ENCODE peak calls at places on chromosomes 1 and 21, in six cellular contexts. P is heart left ventricle, G is A549, K is breast epithelium, D is tibial nerve, Y is transverse colon. R is an unnamed sample.

GRCh38 chr1:93988634-93989350 is 79.6 kb upstream of the GCLM start:
- DNase-seq in P (no peak), G (no peak), K (no peak), D (no peak), Y (no peak), R (no peak)

GRCh38 chr1:115879977-115880376 is 39.1 kb upstream of the NHLH2 start:
- DNase-seq in P (no peak), G (no peak), K (no peak), D (no peak), Y (no peak), R (no peak)

GRCh38 chr1:226487921-226488320 is 60.6 kb upstream of the STUM start:
- DNase-seq in P (no peak), G (no peak), K (no peak), D (no peak), Y (no peak), R (no peak)

GRCh38 chr1:214369364-214369763 is 88.4 kb downstream of the SMYD2 start:
- DNase-seq in P (no peak), G (no peak), K (no peak), D (no peak), Y (no peak), R (no peak)

GRCh38 chr1:98557808-98558390 is 103.6 kb upstream of the SNX7 start:
- DNase-seq in P (no peak), G (no peak), K (no peak), D (no peak), Y (no peak), R (no peak)

GRCh38 chr1:147919881-147920280 is 8.3 kb upstream of the GPR89B start:
- DNase-seq in P (no peak), G (no peak), K (no peak), D (no peak), Y (no peak), R (no peak)

GRCh38 chr21:46619846-46620245 is 15.0 kb upstream of the S100B start:
- DNase-seq in P (no peak), G (no peak), K (no peak), D (no peak), Y (no peak), R (no peak)

GRCh38 chr1:67880056-67880601 is 46.9 kb upstream of the GNG12 start:
- DNase-seq in P (no peak), G (peak; percentile 83), K (no peak), D (no peak), Y (no peak), R (no peak)

GRCh38 chr21:45148316-45149000 is 74.1 kb downstream of the ADARB1 start:
- DNase-seq in P (no peak), G (no peak), K (no peak), D (no peak), Y (no peak), R (no peak)

GRCh38 chr1:38529946-38530345 is 329.6 kb downstream of the RRAGC start:
- DNase-seq in P (no peak), G (no peak), K (no peak), D (no peak), Y (no peak), R (no peak)

DNA sequence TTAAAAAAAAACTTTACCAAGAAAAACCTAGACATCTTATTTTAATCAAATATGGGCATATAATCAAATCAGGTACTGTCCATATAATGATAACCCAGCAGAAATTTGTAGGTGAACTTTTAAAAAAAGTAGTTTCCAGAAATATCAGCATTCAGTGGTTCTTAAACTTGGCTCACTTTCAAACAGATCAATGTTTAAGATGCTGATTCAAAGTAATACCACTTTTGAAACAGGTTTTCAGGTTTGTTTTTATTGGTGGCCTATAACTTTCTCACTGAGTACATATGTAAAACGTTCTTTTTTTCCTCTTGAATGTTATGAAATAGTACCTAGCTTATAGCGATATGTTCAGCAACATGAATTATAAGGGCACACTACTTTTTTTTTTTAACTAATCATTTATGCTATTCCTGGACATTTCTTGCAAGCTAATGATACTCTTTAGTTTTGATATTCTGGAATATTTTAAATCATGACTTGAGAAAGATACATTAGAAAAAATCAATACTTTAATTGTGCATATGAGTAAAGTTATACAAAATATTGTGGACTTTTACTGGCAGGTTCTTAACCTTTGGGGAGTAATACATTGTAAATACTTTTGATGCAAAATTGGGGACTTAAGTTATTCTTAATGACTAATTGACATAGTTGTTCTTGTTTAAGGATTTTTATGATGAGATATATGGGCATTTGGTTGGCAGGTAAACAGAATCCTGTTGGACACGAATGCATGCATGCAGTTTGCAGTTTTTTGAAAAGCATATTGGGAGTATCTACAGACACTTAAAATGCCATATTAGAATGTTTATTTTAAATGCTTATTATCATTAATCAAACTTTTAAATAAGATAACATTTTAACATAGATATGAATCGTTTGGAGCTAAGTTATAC is 3.1 kb downstream of the NFIA start:
- DNase-seq in P (no peak), G (no peak), K (no peak), D (no peak), Y (no peak), R (no peak)
- H3K4me1 ChIP-seq in P (peaks cover 23% of the 10 kb centered on the region), G (peaks cover 48% of the 10 kb centered on the region), K (no peaks in the 10 kb centered on the region), D (peaks cover 64% of the 10 kb centered on the region), Y (peaks cover 46% of the 10 kb centered on the region), R (peaks cover 79% of the 10 kb centered on the region)

GRCh38 chr1:223732993-223733798 is 20.9 kb downstream of the CAPN2 start:
- DNase-seq in P (peak; percentile 65), G (no peak), K (no peak), D (no peak), Y (no peak), R (no peak)

GRCh38 chr1:223729906-223730305 is 17.6 kb downstream of the CAPN2 start:
- DNase-seq in P (no peak), G (no peak), K (no peak), D (no peak), Y (no peak), R (no peak)

GRCh38 chr1:223730471-223730870 is 18.1 kb downstream of the CAPN2 start:
- DNase-seq in P (no peak), G (no peak), K (no peak), D (no peak), Y (no peak), R (no peak)

GRCh38 chr1:223733898-223734852 is 21.8 kb downstream of the CAPN2 start:
- DNase-seq in P (no peak), G (no peak), K (no peak), D (no peak), Y (peak; percentile 37), R (no peak)

DNA sequence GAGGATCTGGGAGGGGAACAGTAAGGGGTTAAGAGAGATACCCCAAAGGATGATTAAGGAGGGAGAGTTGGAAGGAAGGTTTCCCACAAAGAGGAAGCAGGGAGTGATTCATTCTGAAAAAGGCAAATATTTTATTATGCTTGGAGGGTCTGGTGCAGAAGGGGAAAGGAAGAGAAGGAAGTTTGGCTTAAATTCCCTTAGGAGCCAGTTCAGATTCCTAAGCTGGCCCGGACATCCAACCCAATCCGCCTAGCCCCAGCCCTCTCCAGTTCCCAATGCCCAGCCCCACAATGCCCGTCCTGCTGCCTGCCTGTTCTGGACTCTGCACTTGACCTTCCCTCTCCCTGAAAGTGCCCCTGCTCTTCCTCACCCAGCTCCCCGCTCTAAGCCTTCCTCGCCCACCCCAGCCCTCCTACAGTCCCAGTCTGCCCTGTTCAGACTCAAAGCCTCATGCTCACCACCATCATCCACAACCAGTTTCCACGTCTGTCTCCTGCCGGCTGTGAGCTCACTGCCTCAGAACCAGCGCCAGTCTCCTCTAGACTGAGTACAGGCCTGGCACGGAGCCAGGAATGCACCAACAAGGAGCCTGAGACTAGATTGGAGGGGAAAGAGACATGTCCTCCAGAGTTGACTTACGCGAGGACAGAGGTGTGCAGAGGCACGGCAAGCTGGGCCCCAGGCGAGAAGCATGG is 18.9 kb downstream of the CAPN2 start:
- DNase-seq in P (peak; percentile 65), G (no peak), K (peak; percentile 76), D (peak; percentile 66), Y (peak; percentile 46), R (no peak)
- TF ChIP-seq POLR2A in P (no peak), G (no peak), K (no peak), D (no peak), Y (no peak), R (no peak)

DNA sequence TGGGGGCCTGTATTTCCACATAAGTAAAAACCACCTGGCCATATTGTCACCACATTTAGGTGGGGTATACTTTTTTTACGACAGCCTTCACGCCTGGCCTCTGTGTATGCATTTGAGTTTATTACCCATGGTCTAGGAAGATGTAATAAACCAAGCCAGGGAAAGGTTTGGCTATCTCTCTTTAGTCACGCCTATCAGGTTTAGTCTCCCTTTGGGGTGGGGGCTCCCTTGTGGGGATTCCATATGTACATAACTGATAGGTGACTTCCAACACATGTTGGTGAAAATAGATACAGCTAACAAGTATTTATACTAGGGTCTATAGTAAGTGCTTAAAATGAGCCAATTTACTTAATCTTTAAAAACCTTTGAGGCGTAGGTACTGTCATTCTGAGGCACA is 4.2 kb downstream of the YBX1 start:
- DNase-seq in P (no peak), G (no peak), K (no peak), D (no peak), Y (no peak), R (no peak)
- H3K4me1 ChIP-seq in P (peaks cover 34% of the 10 kb centered on the region), G (peaks cover 65% of the 10 kb centered on the region), K (peaks cover 15% of the 10 kb centered on the region), D (peaks cover 80% of the 10 kb centered on the region), Y (peaks cover 81% of the 10 kb centered on the region), R (peaks cover 71% of the 10 kb centered on the region)

GRCh38 chr1:204464701-204465100 is 29.9 kb downstream of the PIK3C2B start:
- DNase-seq in P (no peak), G (no peak), K (no peak), D (no peak), Y (no peak), R (no peak)

GRCh38 chr1:204461331-204462228 is 33.0 kb downstream of the PIK3C2B start:
- DNase-seq in P (peak; percentile 77), G (no peak), K (no peak), D (no peak), Y (no peak), R (no peak)

GRCh38 chr1:204462229-204462561 is 32.4 kb downstream of the PIK3C2B start:
- DNase-seq in P (no peak), G (no peak), K (no peak), D (no peak), Y (no peak), R (no peak)

GRCh38 chr1:204464174-204464573 is 30.4 kb downstream of the PIK3C2B start:
- DNase-seq in P (no peak), G (no peak), K (no peak), D (no peak), Y (no peak), R (no peak)

GRCh38 chr1:204463125-204464060 is 31.2 kb downstream of the PIK3C2B start:
- DNase-seq in P (no peak), G (no peak), K (no peak), D (no peak), Y (no peak), R (no peak)
- TF ChIP-seq POLR2A in P (no peak), G (no peak), K (no peak), D (no peak), Y (no peak), R (no peak)

GRCh38 chr1:243923292-243924171 is 73.5 kb upstream of the AKT3 start:
- DNase-seq in P (no peak), G (no peak), K (no peak), D (no peak), Y (no peak), R (no peak)

GRCh38 chr1:243917863-243918565 is 68.0 kb upstream of the AKT3 start:
- DNase-seq in P (no peak), G (no peak), K (no peak), D (no peak), Y (no peak), R (no peak)

GRCh38 chr1:243924188-243924587 is 74.1 kb upstream of the AKT3 start:
- DNase-seq in P (no peak), G (peak; percentile 36), K (no peak), D (no peak), Y (no peak), R (no peak)

GRCh38 chr1:243924588-243925349 is 74.7 kb upstream of the AKT3 start:
- DNase-seq in P (no peak), G (no peak), K (no peak), D (no peak), Y (no peak), R (no peak)

GRCh38 chr1:243921113-243921512 is 71.1 kb upstream of the AKT3 start:
- DNase-seq in P (no peak), G (no peak), K (no peak), D (peak; percentile 17), Y (no peak), R (no peak)
- H3K4me1 ChIP-seq in P (peaks cover 11% of the 10 kb centered on the region), G (peaks cover 42% of the 10 kb centered on the region), K (no peaks in the 10 kb centered on the region), D (peaks cover 23% of the 10 kb centered on the region), Y (peaks cover 8% of the 10 kb centered on the region), R (peaks cover 10% of the 10 kb centered on the region)

R was measured in esophagus squamous epithelium.